ENCODE peak calls at places on chromosomes 13 and 19, in five cellular contexts. U is sigmoid colon, V is AG09319, K is endothelial cell of umbilical vein, A is foreskin fibroblast. P is an unnamed sample.
A peak's percentile ranks its signal among the peaks of the same experiment; 100 is the strongest.

GRCh38 chr13:113628291-113629270 is 29.4 kb downstream of the ATP4B start:
- DNase-seq in U (peak; percentile 56), V (no peak), K (no peak), A (no peak), P (no peak)

GRCh38 chr13:24630121-24630520 is 50.1 kb upstream of the ATP12A start:
- DNase-seq in U (no peak), V (no peak), K (no peak), A (no peak), P (no peak)

GRCh38 chr19:6765738-6766356 is 1.4 kb downstream of the SH2D3A start:
- DNase-seq in U (no peak), V (no peak), K (no peak), A (no peak), P (peak; percentile 51)

GRCh38 chr13:106471957-106472543 is 63.4 kb downstream of the EFNB2 start:
- DNase-seq in U (peak; percentile 78), V (no peak), K (peak; percentile 77), A (peak; percentile 91), P (peak; percentile 84)

GRCh38 chr13:76820759-76821158 is 65.4 kb downstream of the KCTD12 start:
- DNase-seq in U (peak; percentile 84), V (peak; percentile 53), K (no peak), A (peak; percentile 80), P (no peak)

GRCh38 chr13:26810095-26810494 is 49.5 kb upstream of the GPR12 start:
- DNase-seq in U (no peak), V (no peak), K (no peak), A (no peak), P (no peak)

GRCh38 chr13:96200810-96201209 is 110.9 kb downstream of the HS6ST3 start:
- DNase-seq in U (no peak), V (no peak), K (no peak), A (no peak), P (no peak)

GRCh38 chr19:16367269-16367683 is 42.6 kb downstream of the KLF2 start:
- DNase-seq in U (peak; percentile 27), V (no peak), K (no peak), A (no peak), P (no peak)

GRCh38 chr19:38693380-38694223 is 46.2 kb downstream of the ACTN4 start:
- DNase-seq in U (no peak), V (no peak), K (peak; percentile 85), A (peak; percentile 85), P (peak; percentile 95)

GRCh38 chr19:19371056-19371455 is 34.4 kb upstream of the GATAD2A start:
- DNase-seq in U (no peak), V (no peak), K (no peak), A (no peak), P (no peak)

GRCh38 chr13:23993439-23993980 is 96.2 kb upstream of the C1QTNF9B start:
- DNase-seq in U (no peak), V (no peak), K (no peak), A (no peak), P (no peak)

GRCh38 chr13:99269627-99270252 is 11.6 kb upstream of the GPR18 start:
- DNase-seq in U (no peak), V (no peak), K (peak; percentile 71), A (peak; percentile 82), P (no peak)

GRCh38 chr19:54312436-54313362 is at the start of gene LILRA5:
- DNase-seq in U (peak; percentile 68), V (no peak), K (no peak), A (no peak), P (no peak)

GRCh38 chr19:58007285-58007684 is 4.7 kb upstream of the ZNF606 start:
- DNase-seq in U (no peak), V (no peak), K (no peak), A (peak; percentile 16), P (no peak)

GRCh38 chr13:89205856-89206255 is 1534.7 kb downstream of the SLITRK5 start:
- DNase-seq in U (no peak), V (no peak), K (no peak), A (no peak), P (no peak)

GRCh38 chr13:21039097-21039800 is 22.1 kb downstream of the LATS2 start:
- DNase-seq in U (peak; percentile 67), V (no peak), K (peak; percentile 68), A (no peak), P (no peak)

GRCh38 chr19:5253403-5254110 is 87.1 kb downstream of the PTPRS start:
- DNase-seq in U (no peak), V (no peak), K (no peak), A (peak; percentile 49), P (no peak)

GRCh38 chr13:27276188-27276587 is 5.6 kb downstream of the RASL11A start:
- DNase-seq in U (no peak), V (peak; percentile 74), K (no peak), A (peak; percentile 86), P (no peak)

GRCh38 chr19:5588906-5589676 is 21.3 kb upstream of the TINCR start:
- DNase-seq in U (no peak), V (no peak), K (no peak), A (no peak), P (no peak)

GRCh38 chr13:94195715-94196114 is 283.8 kb downstream of the DCT start:
- DNase-seq in U (no peak), V (peak; percentile 20), K (no peak), A (peak; percentile 93), P (peak; percentile 79)

GRCh38 chr19:50331187-50332013 is 2.2 kb upstream of the KCNC3 start:
- DNase-seq in U (no peak), V (no peak), K (no peak), A (no peak), P (no peak)

GRCh38 chr13:25682221-25682620 is 310.4 kb downstream of the ATP8A2 start:
- DNase-seq in U (no peak), V (no peak), K (no peak), A (no peak), P (no peak)

GRCh38 chr13:97142452-97142851 is 79.7 kb upstream of the MBNL2 start:
- DNase-seq in U (no peak), V (no peak), K (peak; percentile 24), A (no peak), P (no peak)

GRCh38 chr13:79018166-79018565 is 359.2 kb upstream of the OBI1 start:
- DNase-seq in U (no peak), V (no peak), K (no peak), A (no peak), P (no peak)

GRCh38 chr19:48391100-48392005 is at the start of gene KDELR1:
- DNase-seq in U (peak; percentile 89), V (peak; percentile 35), K (peak; percentile 75), A (peak; percentile 88), P (no peak)

GRCh38 chr19:6423499-6424189 is 967 bp downstream of the KHSRP start:
- DNase-seq in U (peak; percentile 67), V (no peak), K (peak; percentile 57), A (peak; percentile 80), P (no peak)

GRCh38 chr19:3252650-3253049 is 28.2 kb downstream of the CELF5 start:
- DNase-seq in U (no peak), V (no peak), K (no peak), A (no peak), P (no peak)

GRCh38 chr19:3251229-3251628 is 26.8 kb downstream of the CELF5 start:
- DNase-seq in U (no peak), V (no peak), K (no peak), A (no peak), P (no peak)

GRCh38 chr19:3254520-3254919 is 30.1 kb downstream of the CELF5 start:
- DNase-seq in U (no peak), V (no peak), K (no peak), A (no peak), P (no peak)

GRCh38 chr19:3250675-3251074 is 26.2 kb downstream of the CELF5 start:
- DNase-seq in U (no peak), V (no peak), K (no peak), A (peak; percentile 31), P (no peak)

GRCh38 chr19:3253270-3253669 is 28.8 kb downstream of the CELF5 start:
- DNase-seq in U (no peak), V (no peak), K (no peak), A (no peak), P (no peak)
- TF ChIP-seq CTCF in U (no peak), V (no peak), K (no peak), A (no peak), P (no peak)

GRCh38 chr19:43777163-43777700 is 3.5 kb downstream of the KCNN4 start:
- DNase-seq in U (no peak), V (no peak), K (no peak), A (peak; percentile 44), P (no peak)
- TF ChIP-seq CTCF in U (no peak), V (no peak), K (no peak), A (no peak), P (no peak)

DNA sequence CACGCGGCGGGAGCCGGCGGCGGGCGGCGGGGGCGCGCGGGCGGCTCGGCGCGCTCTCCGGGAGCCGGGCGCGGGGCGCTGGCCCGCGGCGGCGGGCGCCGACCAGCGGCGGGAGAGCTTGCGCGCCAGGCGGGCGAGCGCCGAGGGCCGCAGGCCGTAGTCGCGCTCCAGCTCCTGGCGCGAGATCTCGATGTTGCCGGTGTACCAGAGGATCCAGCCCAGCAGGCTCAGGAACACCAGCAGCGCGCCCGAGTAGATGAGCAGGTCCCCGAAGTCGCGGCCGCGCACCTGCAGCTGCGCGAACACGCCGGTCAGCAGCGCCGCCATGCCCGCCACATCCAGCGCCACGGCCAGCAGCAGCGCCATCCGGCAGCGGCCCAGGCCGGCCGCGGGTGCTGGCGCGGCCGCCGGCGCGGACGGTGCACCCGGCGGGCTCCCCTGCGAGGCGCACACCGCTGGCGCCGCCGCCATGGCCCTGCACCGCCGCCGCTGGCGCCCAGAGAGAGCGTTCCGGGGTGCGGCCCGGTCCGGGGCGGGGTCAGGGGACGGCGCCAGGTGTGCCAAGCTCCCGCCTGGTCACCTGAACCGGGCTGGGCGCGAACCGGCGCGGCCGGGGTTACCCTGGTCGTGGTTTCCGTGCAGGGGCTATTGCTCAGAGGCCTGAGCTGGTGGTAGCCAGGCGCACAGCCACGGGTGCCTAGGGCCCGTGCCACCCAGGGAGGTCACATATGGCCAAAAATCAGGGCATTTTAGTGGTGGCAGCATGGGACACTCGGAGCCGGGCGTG is at the start of gene TMEM238:
- DNase-seq in U (peak; percentile 83), V (no peak), K (peak; percentile 64), A (peak; percentile 90), P (no peak)
- TF ChIP-seq CTCF in U (no peak), V (no peak), K (peak; percentile 9), A (no peak), P (no peak)

GRCh38 chr19:29873801-29874575 is 62.2 kb downstream of the CCNE1 start:
- DNase-seq in U (no peak), V (no peak), K (no peak), A (no peak), P (no peak)
- TF ChIP-seq CTCF in U (no peak), V (no peak), K (no peak), A (no peak), P (no peak)